ENCODE peak calls at places on chromosomes 1 and 21, in seven cellular contexts. N is pancreas; M is stimulated activated CD4-positive, alpha-beta T cell treated with anti-CD3 and anti-CD28 coated beads, Interleukin-2, amount 100 ng/mL, for 48 hours; V is activated B cell treated with CpG ODN at 0.5 μM for 24 hours; W is right cardiac atrium; G is NCI-H345; X is tibial nerve. D is an unnamed sample.

GRCh38 chr1:228140724-228141081 is 624 bp downstream of the GUK1 start:
- DNase-seq in N (no peak), M (no peak), V (peak), W (no peak), G (no peak), X (no peak), D (no peak)

GRCh38 chr21:14284439-14284838 is 68.5 kb downstream of the RBM11 start:
- DNase-seq in N (no peak), M (no peak), V (no peak), W (no peak), G (no peak), X (no peak), D (no peak)

GRCh38 chr1:204286841-204287387 is 72.8 kb downstream of the PLEKHA6 start:
- DNase-seq in N (peak), M (peak), V (peak), W (peak), G (no peak), X (peak), D (peak)

GRCh38 chr1:17488977-17489739 is 49.7 kb upstream of the RCC2 start:
- DNase-seq in N (no peak), M (no peak), V (no peak), W (no peak), G (no peak), X (peak), D (no peak)

GRCh38 chr1:161122967-161123366 is 5.1 kb downstream of the NIT1 start:
- DNase-seq in N (no peak), M (no peak), V (no peak), W (no peak), G (no peak), X (no peak), D (no peak)

GRCh38 chr1:55696181-55696580 is 481.0 kb upstream of the USP24 start:
- DNase-seq in N (no peak), M (no peak), V (no peak), W (peak), G (no peak), X (peak), D (no peak)

GRCh38 chr1:198637157-198637556 is 1.7 kb upstream of the PTPRC start:
- DNase-seq in N (no peak), M (no peak), V (no peak), W (no peak), G (no peak), X (no peak), D (no peak)

GRCh38 chr1:54310439-54311328 is 95.5 kb downstream of the SSBP3 start:
- DNase-seq in N (peak), M (no peak), V (no peak), W (peak), G (peak), X (peak), D (no peak)

GRCh38 chr1:205319081-205320018 is 2.2 kb downstream of the NUAK2 start:
- DNase-seq in N (peak), M (no peak), V (no peak), W (peak), G (peak), X (peak), D (peak)

GRCh38 chr1:916173-917075 is 7.3 kb upstream of the SAMD11 start:
- DNase-seq in N (peak), M (no peak), V (no peak), W (peak), G (no peak), X (no peak), D (no peak)

GRCh38 chr1:204103121-204103741 is 30.3 kb downstream of the SOX13 start:
- DNase-seq in N (no peak), M (no peak), V (no peak), W (peak), G (no peak), X (no peak), D (no peak)

GRCh38 chr1:23732363-23733224 is 10.7 kb upstream of the ELOA start:
- DNase-seq in N (no peak), M (no peak), V (no peak), W (no peak), G (no peak), X (no peak), D (no peak)

GRCh38 chr1:164675342-164675904 is 116.4 kb downstream of the PBX1 start:
- DNase-seq in N (no peak), M (no peak), V (no peak), W (no peak), G (no peak), X (no peak), D (no peak)

GRCh38 chr1:119987112-119987511 is 82.3 kb downstream of the NOTCH2 start:
- DNase-seq in N (no peak), M (no peak), V (no peak), W (no peak), G (no peak), X (no peak), D (no peak)

GRCh38 chr1:206588492-206588891 is 23.8 kb downstream of the EIF2D start:
- DNase-seq in N (no peak), M (no peak), V (no peak), W (no peak), G (no peak), X (no peak), D (no peak)

GRCh38 chr1:236165238-236165981 is 23.1 kb downstream of the GPR137B start:
- DNase-seq in N (no peak), M (no peak), V (no peak), W (no peak), G (no peak), X (no peak), D (no peak)

GRCh38 chr1:100323428-100324106 is 28.7 kb upstream of the CDC14A start:
- DNase-seq in N (peak), M (no peak), V (no peak), W (no peak), G (no peak), X (no peak), D (no peak)

GRCh38 chr1:1374861-1375662 is at the start of gene AURKAIP1:
- DNase-seq in N (peak), M (peak), V (peak), W (peak), G (peak), X (peak), D (peak)

GRCh38 chr1:65495137-65495536 is 74.7 kb downstream of the LEPR start:
- DNase-seq in N (no peak), M (no peak), V (no peak), W (no peak), G (no peak), X (no peak), D (no peak)

GRCh38 chr1:147699686-147700041 is 29.3 kb upstream of the ACP6 start:
- DNase-seq in N (no peak), M (no peak), V (no peak), W (no peak), G (no peak), X (no peak), D (no peak)

GRCh38 chr1:43653339-43653738 is 3.4 kb downstream of the KDM4A start:
- DNase-seq in N (no peak), M (no peak), V (no peak), W (no peak), G (no peak), X (no peak), D (no peak)

GRCh38 chr1:81912383-81912782 is 111.6 kb downstream of the ADGRL2 start:
- DNase-seq in N (no peak), M (no peak), V (no peak), W (no peak), G (peak), X (no peak), D (peak)

GRCh38 chr1:38005195-38006007 is at the start of gene FHL3:
- DNase-seq in N (peak), M (peak), V (peak), W (peak), G (peak), X (no peak), D (peak)

GRCh38 chr1:9744106-9744799 is 79.5 kb downstream of the CLSTN1 start:
- DNase-seq in N (no peak), M (no peak), V (no peak), W (peak), G (no peak), X (no peak), D (no peak)

GRCh38 chr1:157274698-157275534 is 136.7 kb upstream of the ETV3 start:
- DNase-seq in N (peak), M (no peak), V (no peak), W (no peak), G (no peak), X (no peak), D (no peak)

GRCh38 chr1:2631136-2632050 is 1.4 kb downstream of the MMEL1 start:
- DNase-seq in N (no peak), M (no peak), V (no peak), W (no peak), G (no peak), X (no peak), D (no peak)

GRCh38 chr21:42319851-42320602 is 4.8 kb upstream of the TFF3 start:
- DNase-seq in N (peak), M (no peak), V (no peak), W (no peak), G (no peak), X (no peak), D (no peak)

GRCh38 chr1:185864889-185865288 is 130.7 kb downstream of the HMCN1 start:
- DNase-seq in N (no peak), M (no peak), V (no peak), W (no peak), G (no peak), X (no peak), D (no peak)

GRCh38 chr1:94322696-94323095 is 85.3 kb upstream of the ARHGAP29 start:
- DNase-seq in N (no peak), M (no peak), V (no peak), W (no peak), G (no peak), X (no peak), D (no peak)

GRCh38 chr1:225537554-225538251 is 109.9 kb upstream of the LBR start:
- DNase-seq in N (no peak), M (no peak), V (no peak), W (no peak), G (no peak), X (no peak), D (no peak)

GRCh38 chr1:230610589-230610988 is 31.7 kb upstream of the COG2 start:
- DNase-seq in N (no peak), M (no peak), V (no peak), W (no peak), G (no peak), X (no peak), D (no peak)

GRCh38 chr1:93500275-93500674 is 52.4 kb downstream of the FNBP1L start:
- DNase-seq in N (no peak), M (no peak), V (no peak), W (no peak), G (no peak), X (no peak), D (no peak)

GRCh38 chr1:111615874-111616715 is 3.5 kb upstream of the RAP1A start:
- DNase-seq in N (no peak), M (no peak), V (no peak), W (no peak), G (no peak), X (no peak), D (no peak)

GRCh38 chr1:233138794-233139544 is 156.6 kb downstream of the PCNX2 start:
- DNase-seq in N (no peak), M (no peak), V (no peak), W (no peak), G (no peak), X (no peak), D (no peak)

GRCh38 chr1:203534526-203534925 is 40.6 kb downstream of the OPTC start:
- DNase-seq in N (peak), M (no peak), V (no peak), W (no peak), G (no peak), X (no peak), D (no peak)

D was measured in NCI-H774.